ENCODE peak calls at places on chromosomes 2 and 18, in four cellular contexts. One of them, this sample, is unnamed.

GRCh38 chr2:203498161-203498560 is 36.9 kb downstream of the RAPH1 start:
- ATAC-seq in activated T-cell treated with anti-CD3 and anti-CD28 coated beads, Interleukin-2, amount 50 U/mL, for 4 hours: peak
- ATAC-seq in heart right ventricle: no peak
- ATAC-seq in heart left ventricle: peak
- ATAC-seq in this sample: peak

GRCh38 chr18:49162226-49162848 is 211.6 kb upstream of the SMAD7 start:
- ATAC-seq in activated T-cell treated with anti-CD3 and anti-CD28 coated beads, Interleukin-2, amount 50 U/mL, for 4 hours: no peak
- ATAC-seq in heart left ventricle: no peak
- ATAC-seq in heart right ventricle: no peak
- ATAC-seq in this sample: no peak

GRCh38 chr2:46329803-46330775 is 32.9 kb downstream of the EPAS1 start:
- ATAC-seq in heart right ventricle: no peak
- ATAC-seq in heart left ventricle: no peak
- ATAC-seq in activated T-cell treated with anti-CD3 and anti-CD28 coated beads, Interleukin-2, amount 50 U/mL, for 4 hours: peak
- ATAC-seq in this sample: peak

GRCh38 chr2:43438858-43439655 is 156.8 kb downstream of the THADA start:
- ATAC-seq in heart left ventricle: no peak
- ATAC-seq in activated T-cell treated with anti-CD3 and anti-CD28 coated beads, Interleukin-2, amount 50 U/mL, for 4 hours: no peak
- ATAC-seq in heart right ventricle: no peak
- ATAC-seq in this sample: no peak

GRCh38 chr18:9959564-9959963 is 45.7 kb downstream of the VAPA start:
- ATAC-seq in activated T-cell treated with anti-CD3 and anti-CD28 coated beads, Interleukin-2, amount 50 U/mL, for 4 hours: no peak
- ATAC-seq in heart right ventricle: no peak
- ATAC-seq in heart left ventricle: no peak
- ATAC-seq in this sample: no peak

GRCh38 chr2:26396734-26397298 is 4.9 kb upstream of the DRC1 start:
- ATAC-seq in heart left ventricle: no peak
- ATAC-seq in activated T-cell treated with anti-CD3 and anti-CD28 coated beads, Interleukin-2, amount 50 U/mL, for 4 hours: peak
- ATAC-seq in heart right ventricle: no peak
- ATAC-seq in this sample: no peak

GRCh38 chr2:85748039-85748438 is 5.8 kb upstream of the ATOH8 start:
- ATAC-seq in heart right ventricle: no peak
- ATAC-seq in activated T-cell treated with anti-CD3 and anti-CD28 coated beads, Interleukin-2, amount 50 U/mL, for 4 hours: no peak
- ATAC-seq in heart left ventricle: no peak
- ATAC-seq in this sample: no peak

GRCh38 chr2:64003239-64003638 is 16.0 kb downstream of the VPS54 start:
- ATAC-seq in heart right ventricle: no peak
- ATAC-seq in heart left ventricle: no peak
- ATAC-seq in activated T-cell treated with anti-CD3 and anti-CD28 coated beads, Interleukin-2, amount 50 U/mL, for 4 hours: no peak
- ATAC-seq in this sample: no peak

GRCh38 chr2:71880846-71881610 is 266.6 kb downstream of the CYP26B1 start:
- ATAC-seq in heart left ventricle: peak
- ATAC-seq in activated T-cell treated with anti-CD3 and anti-CD28 coated beads, Interleukin-2, amount 50 U/mL, for 4 hours: no peak
- ATAC-seq in heart right ventricle: peak
- ATAC-seq in this sample: peak

GRCh38 chr18:23032030-23032582 is 99.0 kb downstream of the RBBP8 start:
- ATAC-seq in heart right ventricle: no peak
- ATAC-seq in activated T-cell treated with anti-CD3 and anti-CD28 coated beads, Interleukin-2, amount 50 U/mL, for 4 hours: no peak
- ATAC-seq in heart left ventricle: no peak
- ATAC-seq in this sample: no peak

This sample was measured in esophagus mucosa.